ENCODE peak calls at places on chromosomes 16 and 17, in four cellular contexts. C, E, R and Y are unnamed samples.
A peak's percentile ranks its signal among the peaks of the same experiment; 100 is the strongest.

GRCh38 chr16:86029131-86029741 is 130.3 kb downstream of the IRF8 start:
- DNase-seq in C (no peak), E (peak; percentile 58), R (peak; percentile 44), Y (no peak)

GRCh38 chr17:79837888-79838540 is 1.2 kb downstream of the CBX4 start:
- DNase-seq in R (peak; percentile 23), E (peak; percentile 64), C (no peak), Y (no peak)

GRCh38 chr17:28033972-28034714 is 8.3 kb upstream of the NLK start:
- DNase-seq in C (no peak), R (no peak), E (no peak), Y (no peak)

GRCh38 chr17:60557805-60558204 is 31.8 kb upstream of the APPBP2 start:
- DNase-seq in R (no peak), C (no peak), E (no peak), Y (no peak)

GRCh38 chr17:32341141-32341856 is 674 bp downstream of the C17orf75 start:
- DNase-seq in R (no peak), E (no peak), C (peak; percentile 11), Y (no peak)

GRCh38 chr17:63019138-63019873 is 53.3 kb downstream of the TANC2 start:
- DNase-seq in R (no peak), C (no peak), E (no peak), Y (no peak)

GRCh38 chr16:22941970-22942501 is 128.1 kb downstream of the HS3ST2 start:
- DNase-seq in C (no peak), R (no peak), E (no peak), Y (no peak)

GRCh38 chr17:78979780-78980623 is at the start of gene LGALS3BP:
- DNase-seq in R (no peak), E (peak; percentile 84), C (peak; percentile 78), Y (no peak)

GRCh38 chr17:6064855-6065254 is 5.3 kb upstream of the WSCD1 start:
- DNase-seq in C (no peak), E (no peak), R (no peak), Y (no peak)

GRCh38 chr16:67948015-67948414 is 4.1 kb upstream of the LCAT start:
- DNase-seq in E (no peak), R (no peak), C (no peak), Y (no peak)

GRCh38 chr17:36183001-36183810 is 6.8 kb upstream of the TBC1D3B start:
- DNase-seq in E (peak; percentile 86), C (peak; percentile 86), R (peak; percentile 94), Y (no peak)

GRCh38 chr17:81579821-81580321 is 27.7 kb upstream of the FAAP100 start:
- DNase-seq in R (no peak), C (no peak), E (no peak), Y (no peak)

GRCh38 chr16:10552998-10553491 is 27.4 kb downstream of the EMP2 start:
- DNase-seq in R (no peak), C (peak; percentile 26), E (peak; percentile 33), Y (no peak)

GRCh38 chr17:7004398-7005253 is 7.8 kb upstream of the RNASEK start:
- DNase-seq in C (peak; percentile 75), E (peak; percentile 31), R (no peak), Y (no peak)

GRCh38 chr17:67544364-67544763 is 167.3 kb downstream of the PITPNC1 start:
- DNase-seq in E (no peak), R (no peak), C (no peak), Y (no peak)

GRCh38 chr17:81000631-81001357 is 9.2 kb downstream of the CHMP6 start:
- DNase-seq in E (peak; percentile 85), C (no peak), R (no peak), Y (no peak)

GRCh38 chr17:80516533-80516932 is 28.1 kb upstream of the RPTOR start:
- DNase-seq in R (no peak), E (no peak), C (no peak), Y (no peak)

GRCh38 chr16:2785101-2785991 is 2.0 kb downstream of the PRSS33 start:
- DNase-seq in C (no peak), E (peak; percentile 60), R (no peak), Y (no peak)
- TF ChIP-seq CTCF in C (peak; percentile 11), E (no peak), R (no peak), Y (no peak)

GRCh38 chr17:42617956-42618431 is 8.5 kb downstream of the TUBG1 start:
- DNase-seq in C (no peak), E (no peak), R (no peak), Y (no peak)

GRCh38 chr17:42629420-42630009 is 20.0 kb downstream of the TUBG1 start:
- DNase-seq in C (no peak), E (no peak), R (no peak), Y (no peak)

GRCh38 chr17:42618442-42619150 is 9.1 kb downstream of the TUBG1 start:
- DNase-seq in R (peak; percentile 19), C (peak; percentile 69), E (peak; percentile 54), Y (no peak)

DNA sequence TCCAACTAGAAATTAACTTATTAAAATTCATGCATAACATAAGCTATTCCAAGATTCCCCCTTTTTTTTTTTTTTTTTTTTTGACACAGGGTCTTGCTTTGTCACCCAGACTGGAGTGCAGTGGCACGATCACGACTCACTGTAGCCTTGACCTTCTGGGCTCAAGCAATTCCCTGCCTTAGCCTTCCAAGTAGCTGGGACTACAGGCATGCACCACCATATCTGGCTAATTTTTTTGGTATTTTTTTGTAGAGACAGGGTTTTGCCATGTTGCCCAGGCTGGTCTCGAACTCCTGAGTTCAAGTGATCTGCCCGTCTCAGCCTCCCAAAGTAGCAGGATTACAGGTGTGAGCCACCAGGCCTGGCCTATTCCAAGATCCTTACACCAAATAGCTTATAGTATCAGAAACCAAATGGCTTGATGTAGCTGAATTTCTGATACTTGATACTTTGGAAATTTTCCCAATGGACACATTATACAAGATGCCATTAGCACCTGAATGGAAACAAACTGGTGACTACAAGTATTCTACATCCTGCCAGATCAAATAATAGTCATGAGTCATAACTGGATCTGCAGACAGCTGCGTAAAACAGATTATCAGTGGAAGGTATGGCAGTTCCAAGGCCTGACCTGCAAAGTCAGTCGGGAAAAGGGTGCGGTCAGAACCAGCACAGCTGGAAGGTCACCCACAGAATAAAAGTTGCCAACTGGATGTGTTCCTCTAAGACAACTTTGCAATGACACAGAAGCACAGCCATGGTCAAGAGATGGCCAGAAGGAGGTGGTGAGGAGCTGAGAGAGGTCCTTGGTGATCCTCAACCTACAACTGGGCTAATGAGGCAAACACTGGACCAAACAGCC is 14.5 kb downstream of the TUBG1 start:
- DNase-seq in E (no peak), R (no peak), C (no peak), Y (no peak)
- TF ChIP-seq CTCF in E (no peak), R (no peak), C (no peak), Y (no peak)

GRCh38 chr17:75692976-75693375 is 25.8 kb downstream of the SAP30BP start:
- DNase-seq in R (no peak), C (no peak), E (peak; percentile 18), Y (no peak)

GRCh38 chr17:75693500-75694481 is 26.7 kb downstream of the SAP30BP start:
- DNase-seq in E (peak; percentile 44), C (peak; percentile 77), R (no peak), Y (peak; percentile 93)

GRCh38 chr17:75695830-75696271 is 25.4 kb upstream of the ITGB4 start:
- DNase-seq in R (no peak), E (peak; percentile 73), C (no peak), Y (no peak)

GRCh38 chr17:75695141-75695829 is 26.0 kb upstream of the ITGB4 start:
- DNase-seq in E (no peak), C (no peak), R (no peak), Y (no peak)

DNA sequence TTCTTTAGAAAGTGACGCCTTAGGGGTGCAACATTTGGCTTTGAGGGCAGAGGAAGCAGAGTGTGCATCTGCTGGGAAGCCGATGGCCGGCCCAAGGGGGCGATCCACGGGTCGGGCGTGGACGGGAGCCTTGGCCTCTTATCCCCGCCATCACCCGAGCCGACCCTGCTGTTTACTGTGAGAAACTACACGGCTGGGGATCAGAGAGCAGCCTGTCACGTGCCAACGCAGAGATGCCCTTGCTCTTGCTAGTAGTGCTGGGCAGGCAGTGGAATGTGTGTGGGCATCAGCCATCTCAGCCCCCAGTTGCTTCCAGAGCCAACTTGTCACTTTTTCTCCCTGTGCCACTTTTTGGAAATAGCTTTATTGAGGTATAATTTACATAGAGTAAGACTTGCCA is 26.7 kb upstream of the ITGB4 start:
- DNase-seq in C (no peak), E (peak; percentile 27), R (no peak), Y (no peak)
- TF ChIP-seq CTCF in C (no peak), E (no peak), R (no peak), Y (no peak)

DNA sequence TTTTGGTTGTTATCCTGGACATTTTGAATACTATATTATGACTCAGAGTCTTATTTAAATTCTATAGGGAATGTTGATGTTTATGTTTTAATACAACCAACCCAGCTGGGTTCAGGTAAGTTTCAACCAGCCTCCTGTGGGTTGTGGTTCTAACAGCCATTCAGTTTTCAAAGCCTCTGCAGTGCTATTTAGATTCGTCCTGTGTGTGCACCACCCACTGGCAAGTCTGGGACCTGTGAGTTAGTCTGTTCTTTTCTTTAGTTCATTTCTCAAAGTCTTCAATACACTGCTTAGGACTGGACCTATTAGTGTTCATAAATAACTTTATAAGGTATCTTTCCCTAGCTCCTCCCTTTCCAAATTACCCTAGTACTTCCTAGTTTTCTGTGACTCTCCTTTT is 170.6 kb downstream of the TMEM132E start:
- DNase-seq in E (no peak), C (no peak), R (no peak), Y (no peak)
- TF ChIP-seq CTCF in E (no peak), C (no peak), R (no peak), Y (no peak)